ENCODE peak calls at places on chromosome 22, in six cellular contexts. A is HuH-7.5, C is foreskin fibroblast, T is OCI-LY7, O is retinal pigment epithelial cell, M is NCI-H2171. K is an unnamed sample.

GRCh38 chr22:40491990-40492631 is 121.7 kb downstream of the SGSM3 start:
- DNase-seq in C (no peak), M (no peak), A (no peak), O (no peak), T (peak), K (no peak)

GRCh38 chr22:35394810-35395563 is 5.0 kb upstream of the MCM5 start:
- DNase-seq in M (no peak), C (no peak), O (no peak), A (no peak), T (no peak), K (no peak)

GRCh38 chr22:46587492-46588278 is 32.5 kb upstream of the GRAMD4 start:
- DNase-seq in C (no peak), T (peak), A (no peak), O (no peak), M (no peak), K (peak)

GRCh38 chr22:30829901-30830550 is 135.4 kb downstream of the OSBP2 start:
- DNase-seq in O (no peak), T (no peak), C (peak), A (no peak), M (no peak), K (no peak)

GRCh38 chr22:27460596-27461347 is 340.8 kb downstream of the MN1 start:
- DNase-seq in A (no peak), M (no peak), C (peak), T (no peak), O (peak), K (no peak)

GRCh38 chr22:26516503-26516902 is 4.2 kb upstream of the TFIP11 start:
- DNase-seq in T (no peak), A (no peak), O (no peak), M (no peak), C (no peak), K (no peak)

GRCh38 chr22:43923191-43923590 is 414 bp upstream of the PNPLA3 start:
- DNase-seq in M (no peak), T (no peak), O (no peak), A (no peak), C (peak), K (no peak)

GRCh38 chr22:43090130-43090789 is 1.1 kb upstream of the TTLL1 start:
- DNase-seq in M (peak), A (peak), O (peak), T (peak), C (peak), K (no peak)

GRCh38 chr22:30636226-30637077 is 871 bp downstream of the SLC35E4 start:
- DNase-seq in T (peak), A (peak), C (peak), O (no peak), M (no peak), K (peak)

GRCh38 chr22:48899523-48900326 is 927.9 kb downstream of the BRD1 start:
- DNase-seq in O (no peak), M (no peak), T (no peak), A (no peak), C (no peak), K (peak)

GRCh38 chr22:45587638-45588481 is 83.8 kb upstream of the ATXN10 start:
- DNase-seq in A (no peak), O (no peak), M (no peak), T (no peak), C (peak), K (no peak)